ENCODE peak calls at places on chromosome 15, in nine cellular contexts. One of them, this sample, is unnamed.

GRCh38 chr15:66214236-66214635 is 39.3 kb downstream of the MEGF11 start:
- DNase-seq in endothelial cell of umbilical vein: no peak
- DNase-seq in vagina: no peak
- DNase-seq in SK-N-SH: no peak
- DNase-seq in stomach: no peak
- DNase-seq in GM12878: no peak
- DNase-seq in sigmoid colon: no peak
- DNase-seq in spleen: peak; percentile 29
- DNase-seq in GM23338: no peak
- DNase-seq in this sample: no peak

GRCh38 chr15:83012038-83012490 is 625 bp upstream of the C15orf40 start:
- DNase-seq in endothelial cell of umbilical vein: no peak
- DNase-seq in vagina: no peak
- DNase-seq in SK-N-SH: no peak
- DNase-seq in stomach: no peak
- DNase-seq in GM12878: no peak
- DNase-seq in sigmoid colon: no peak
- DNase-seq in spleen: no peak
- DNase-seq in GM23338: peak; percentile 19
- DNase-seq in this sample: no peak

GRCh38 chr15:34709866-34710265 is 44.9 kb downstream of the GJD2 start:
- DNase-seq in endothelial cell of umbilical vein: no peak
- DNase-seq in vagina: no peak
- DNase-seq in SK-N-SH: no peak
- DNase-seq in stomach: no peak
- DNase-seq in GM12878: no peak
- DNase-seq in sigmoid colon: no peak
- DNase-seq in spleen: no peak
- DNase-seq in GM23338: no peak
- DNase-seq in this sample: no peak

GRCh38 chr15:69035205-69035917 is 20.9 kb downstream of the NOX5 start:
- DNase-seq in endothelial cell of umbilical vein: peak; percentile 30
- DNase-seq in vagina: no peak
- DNase-seq in SK-N-SH: no peak
- DNase-seq in stomach: peak; percentile 56
- DNase-seq in GM12878: no peak
- DNase-seq in sigmoid colon: no peak
- DNase-seq in spleen: no peak
- DNase-seq in GM23338: peak; percentile 77
- DNase-seq in this sample: no peak

GRCh38 chr15:101017935-101018849 is 99.0 kb downstream of the LRRK1 start:
- DNase-seq in endothelial cell of umbilical vein: peak; percentile 9
- DNase-seq in vagina: peak; percentile 58
- DNase-seq in SK-N-SH: no peak
- DNase-seq in stomach: no peak
- DNase-seq in GM12878: no peak
- DNase-seq in sigmoid colon: peak; percentile 43
- DNase-seq in spleen: no peak
- DNase-seq in GM23338: no peak
- DNase-seq in this sample: no peak

GRCh38 chr15:68999091-68999490 is 15.4 kb upstream of the NOX5 start:
- DNase-seq in endothelial cell of umbilical vein: no peak
- DNase-seq in vagina: peak; percentile 28
- DNase-seq in SK-N-SH: no peak
- DNase-seq in stomach: no peak
- DNase-seq in GM12878: no peak
- DNase-seq in sigmoid colon: no peak
- DNase-seq in spleen: no peak
- DNase-seq in GM23338: no peak
- DNase-seq in this sample: no peak

GRCh38 chr15:101672298-101672697 is 20.1 kb upstream of the TM2D3 start:
- DNase-seq in endothelial cell of umbilical vein: no peak
- DNase-seq in vagina: no peak
- DNase-seq in SK-N-SH: no peak
- DNase-seq in stomach: no peak
- DNase-seq in GM12878: no peak
- DNase-seq in sigmoid colon: no peak
- DNase-seq in spleen: no peak
- DNase-seq in GM23338: peak; percentile 47
- DNase-seq in this sample: no peak

GRCh38 chr15:45442497-45443135 is 64.3 kb upstream of the GATM start:
- DNase-seq in endothelial cell of umbilical vein: no peak
- DNase-seq in vagina: no peak
- DNase-seq in SK-N-SH: no peak
- DNase-seq in stomach: no peak
- DNase-seq in GM12878: no peak
- DNase-seq in sigmoid colon: no peak
- DNase-seq in spleen: peak; percentile 3
- DNase-seq in GM23338: peak; percentile 32
- DNase-seq in this sample: no peak

GRCh38 chr15:28182731-28183130 is 83.6 kb upstream of the OCA2 start:
- DNase-seq in endothelial cell of umbilical vein: no peak
- DNase-seq in vagina: no peak
- DNase-seq in SK-N-SH: no peak
- DNase-seq in stomach: no peak
- DNase-seq in GM12878: no peak
- DNase-seq in sigmoid colon: no peak
- DNase-seq in spleen: no peak
- DNase-seq in GM23338: no peak
- DNase-seq in this sample: no peak

GRCh38 chr15:92733934-92734521 is 78.5 kb upstream of the FAM174B start:
- DNase-seq in endothelial cell of umbilical vein: peak; percentile 34
- DNase-seq in vagina: no peak
- DNase-seq in SK-N-SH: peak; percentile 62
- DNase-seq in stomach: no peak
- DNase-seq in GM12878: no peak
- DNase-seq in sigmoid colon: no peak
- DNase-seq in spleen: no peak
- DNase-seq in GM23338: peak; percentile 74
- DNase-seq in this sample: no peak

GRCh38 chr15:70327328-70328136 is 229.8 kb upstream of the TLE3 start:
- DNase-seq in endothelial cell of umbilical vein: peak; percentile 26
- DNase-seq in vagina: no peak
- DNase-seq in SK-N-SH: no peak
- DNase-seq in stomach: no peak
- DNase-seq in GM12878: no peak
- DNase-seq in sigmoid colon: no peak
- DNase-seq in spleen: no peak
- DNase-seq in GM23338: no peak
- DNase-seq in this sample: no peak

GRCh38 chr15:77991029-77991406 is 86.5 kb downstream of the TBC1D2B start:
- DNase-seq in endothelial cell of umbilical vein: no peak
- DNase-seq in vagina: no peak
- DNase-seq in SK-N-SH: no peak
- DNase-seq in stomach: no peak
- DNase-seq in GM12878: no peak
- DNase-seq in sigmoid colon: peak; percentile 63
- DNase-seq in spleen: peak; percentile 74
- DNase-seq in GM23338: no peak
- DNase-seq in this sample: no peak

GRCh38 chr15:45023659-45024320 is 795 bp downstream of the SORD start:
- DNase-seq in endothelial cell of umbilical vein: peak; percentile 37
- DNase-seq in vagina: no peak
- DNase-seq in SK-N-SH: peak; percentile 16
- DNase-seq in stomach: no peak
- DNase-seq in GM12878: no peak
- DNase-seq in sigmoid colon: no peak
- DNase-seq in spleen: no peak
- DNase-seq in GM23338: peak; percentile 35
- DNase-seq in this sample: no peak

GRCh38 chr15:101723161-101723873 is 956 bp downstream of the TARS3 start:
- DNase-seq in endothelial cell of umbilical vein: peak; percentile 32
- DNase-seq in vagina: no peak
- DNase-seq in SK-N-SH: peak; percentile 22
- DNase-seq in stomach: no peak
- DNase-seq in GM12878: peak; percentile 82
- DNase-seq in sigmoid colon: no peak
- DNase-seq in spleen: no peak
- DNase-seq in GM23338: no peak
- DNase-seq in this sample: no peak

GRCh38 chr15:85755942-85756341 is 38.8 kb downstream of the KLHL25 start:
- DNase-seq in endothelial cell of umbilical vein: no peak
- DNase-seq in vagina: no peak
- DNase-seq in SK-N-SH: no peak
- DNase-seq in stomach: no peak
- DNase-seq in GM12878: no peak
- DNase-seq in sigmoid colon: peak; percentile 42
- DNase-seq in spleen: peak; percentile 17
- DNase-seq in GM23338: no peak
- DNase-seq in this sample: no peak

GRCh38 chr15:63969652-63970421 is 76.4 kb downstream of the DAPK2 start:
- DNase-seq in endothelial cell of umbilical vein: peak; percentile 42
- DNase-seq in vagina: peak; percentile 43
- DNase-seq in SK-N-SH: no peak
- DNase-seq in stomach: peak; percentile 89
- DNase-seq in GM12878: no peak
- DNase-seq in sigmoid colon: no peak
- DNase-seq in spleen: peak; percentile 21
- DNase-seq in GM23338: no peak
- DNase-seq in this sample: no peak

GRCh38 chr15:73630796-73631471 is 2.3 kb downstream of the NPTN start:
- DNase-seq in endothelial cell of umbilical vein: peak; percentile 36
- DNase-seq in vagina: no peak
- DNase-seq in SK-N-SH: no peak
- DNase-seq in stomach: no peak
- DNase-seq in GM12878: no peak
- DNase-seq in sigmoid colon: no peak
- DNase-seq in spleen: no peak
- DNase-seq in GM23338: no peak
- DNase-seq in this sample: no peak
- H3K4me3 ChIP-seq in endothelial cell of umbilical vein: no peak overlapping the region
- H3K4me3 ChIP-seq in vagina: peak overlapping the region; percentile 99
- H3K4me3 ChIP-seq in SK-N-SH: peak overlapping the region; percentile 6
- H3K4me3 ChIP-seq in stomach: peak overlapping the region; percentile 93
- H3K4me3 ChIP-seq in GM12878: peak overlapping the region; percentile 92
- H3K4me3 ChIP-seq in sigmoid colon: peak overlapping the region; percentile 93
- H3K4me3 ChIP-seq in spleen: peak overlapping the region; percentile 70
- H3K4me3 ChIP-seq in GM23338: peak overlapping the region; percentile 72
- H3K4me3 ChIP-seq in this sample: peak overlapping the region; percentile 89

GRCh38 chr15:90530250-90531051 is 728 bp downstream of the CRTC3 start:
- DNase-seq in endothelial cell of umbilical vein: peak; percentile 51
- DNase-seq in vagina: no peak
- DNase-seq in SK-N-SH: peak; percentile 86
- DNase-seq in stomach: peak; percentile 44
- DNase-seq in GM12878: no peak
- DNase-seq in sigmoid colon: peak; percentile 70
- DNase-seq in spleen: peak; percentile 93
- DNase-seq in GM23338: peak; percentile 77
- DNase-seq in this sample: no peak

GRCh38 chr15:90529008-90529368 is 735 bp upstream of the CRTC3 start:
- DNase-seq in endothelial cell of umbilical vein: no peak
- DNase-seq in vagina: no peak
- DNase-seq in SK-N-SH: no peak
- DNase-seq in stomach: no peak
- DNase-seq in GM12878: no peak
- DNase-seq in sigmoid colon: no peak
- DNase-seq in spleen: no peak
- DNase-seq in GM23338: no peak
- DNase-seq in this sample: no peak

GRCh38 chr15:90531147-90531546 is 1.4 kb downstream of the CRTC3 start:
- DNase-seq in endothelial cell of umbilical vein: no peak
- DNase-seq in vagina: no peak
- DNase-seq in SK-N-SH: peak; percentile 56
- DNase-seq in stomach: no peak
- DNase-seq in GM12878: no peak
- DNase-seq in sigmoid colon: no peak
- DNase-seq in spleen: no peak
- DNase-seq in GM23338: no peak
- DNase-seq in this sample: no peak

GRCh38 chr15:90535254-90535653 is 5.5 kb downstream of the CRTC3 start:
- DNase-seq in endothelial cell of umbilical vein: no peak
- DNase-seq in vagina: no peak
- DNase-seq in SK-N-SH: no peak
- DNase-seq in stomach: no peak
- DNase-seq in GM12878: no peak
- DNase-seq in sigmoid colon: no peak
- DNase-seq in spleen: no peak
- DNase-seq in GM23338: no peak
- DNase-seq in this sample: no peak

DNA sequence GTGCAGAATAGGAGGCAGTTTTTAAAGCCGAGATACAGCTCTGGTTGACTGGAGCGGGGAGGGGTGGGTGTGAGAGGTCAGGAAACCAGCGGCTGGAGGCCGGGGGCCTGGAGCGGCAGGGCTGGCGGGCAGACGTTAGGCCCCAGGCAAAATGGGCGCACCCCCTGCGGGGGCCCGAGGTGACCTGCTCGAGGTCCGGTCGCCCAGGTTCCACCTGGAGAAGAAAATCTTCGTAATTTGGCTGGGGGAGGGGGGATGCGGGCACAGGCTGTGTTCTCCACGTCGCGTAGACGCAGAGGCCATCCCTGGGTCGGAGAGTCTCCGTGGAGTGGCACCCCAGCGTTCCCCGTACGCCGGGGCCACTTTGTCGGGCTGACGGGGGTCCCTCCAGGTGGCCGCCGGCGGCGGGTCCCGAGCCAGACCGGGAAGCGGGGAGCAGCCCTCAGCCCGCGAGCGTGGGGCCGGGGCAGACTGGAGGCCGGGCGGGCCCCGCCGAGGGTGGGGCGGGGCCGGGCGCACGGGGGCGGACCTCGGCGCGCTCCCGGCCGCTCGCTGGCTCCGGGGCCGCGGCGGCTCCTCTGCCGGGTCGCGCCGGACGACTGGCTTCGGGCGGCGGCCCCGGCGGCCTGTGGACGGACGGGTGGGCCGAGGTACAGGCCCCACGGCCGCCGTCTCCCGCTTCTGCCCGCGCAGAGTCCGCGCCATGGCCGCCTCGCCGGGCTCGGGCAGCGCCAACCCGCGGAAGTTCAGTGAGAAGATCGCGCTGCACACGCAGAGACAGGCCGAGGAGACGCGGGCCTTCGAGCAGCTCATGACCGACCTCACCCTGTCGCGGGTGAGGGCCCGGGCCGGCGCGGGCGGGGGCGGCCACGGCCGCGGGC is at the start of gene CRTC3:
- DNase-seq in endothelial cell of umbilical vein: peak; percentile 49
- DNase-seq in vagina: no peak
- DNase-seq in SK-N-SH: peak; percentile 94
- DNase-seq in stomach: peak; percentile 50
- DNase-seq in GM12878: no peak
- DNase-seq in sigmoid colon: peak; percentile 72
- DNase-seq in spleen: peak; percentile 91
- DNase-seq in GM23338: peak; percentile 48
- DNase-seq in this sample: no peak
- TF ChIP-seq POLR2AphosphoS5 in endothelial cell of umbilical vein: peak; percentile 60
- TF ChIP-seq POLR2AphosphoS5 in vagina: peak; percentile 57
- TF ChIP-seq POLR2AphosphoS5 in SK-N-SH: peak; percentile 54
- TF ChIP-seq POLR2AphosphoS5 in stomach: no peak
- TF ChIP-seq POLR2AphosphoS5 in GM12878: peak; percentile 53
- TF ChIP-seq POLR2AphosphoS5 in sigmoid colon: peak; percentile 47
- TF ChIP-seq POLR2AphosphoS5 in spleen: peak; percentile 80
- TF ChIP-seq POLR2AphosphoS5 in GM23338: no peak
- TF ChIP-seq POLR2AphosphoS5 in this sample: peak; percentile 54

GRCh38 chr15:49423906-49424520 is 971 bp downstream of the FGF7 start:
- DNase-seq in endothelial cell of umbilical vein: no peak
- DNase-seq in vagina: no peak
- DNase-seq in SK-N-SH: no peak
- DNase-seq in stomach: no peak
- DNase-seq in GM12878: no peak
- DNase-seq in sigmoid colon: no peak
- DNase-seq in spleen: no peak
- DNase-seq in GM23338: no peak
- DNase-seq in this sample: no peak
- H3K27ac ChIP-seq in endothelial cell of umbilical vein: no peak overlapping the region
- H3K27ac ChIP-seq in vagina: peak overlapping the region; percentile 74
- H3K27ac ChIP-seq in SK-N-SH: peak overlapping the region; percentile 71
- H3K27ac ChIP-seq in stomach: peak overlapping the region; percentile 57
- H3K27ac ChIP-seq in GM12878: no peak overlapping the region
- H3K27ac ChIP-seq in sigmoid colon: peak overlapping the region; percentile 64
- H3K27ac ChIP-seq in spleen: no peak overlapping the region
- H3K27ac ChIP-seq in GM23338: no peak overlapping the region
- H3K27ac ChIP-seq in this sample: no peak overlapping the region

GRCh38 chr15:40436116-40436891 is 4.4 kb upstream of the BAHD1 start:
- DNase-seq in endothelial cell of umbilical vein: no peak
- DNase-seq in vagina: no peak
- DNase-seq in SK-N-SH: peak; percentile 82
- DNase-seq in stomach: no peak
- DNase-seq in GM12878: no peak
- DNase-seq in sigmoid colon: no peak
- DNase-seq in spleen: no peak
- DNase-seq in GM23338: peak; percentile 63
- DNase-seq in this sample: no peak
- H3K4me3 ChIP-seq in endothelial cell of umbilical vein: no peak overlapping the region
- H3K4me3 ChIP-seq in vagina: peak overlapping the region; percentile 46
- H3K4me3 ChIP-seq in SK-N-SH: peak overlapping the region; percentile 48
- H3K4me3 ChIP-seq in stomach: peak overlapping the region; percentile 52
- H3K4me3 ChIP-seq in GM12878: no peak overlapping the region
- H3K4me3 ChIP-seq in sigmoid colon: peak overlapping the region; percentile 47
- H3K4me3 ChIP-seq in spleen: peak overlapping the region; percentile 26
- H3K4me3 ChIP-seq in GM23338: peak overlapping the region; percentile 82
- H3K4me3 ChIP-seq in this sample: peak overlapping the region; percentile 74

This sample was measured in SK-N-MC.